ENCODE peak calls at places on chromosomes 11 and 22, in seven cellular contexts. One of them, this sample, is unnamed.

GRCh38 chr22:44455151-44455962 is 42.7 kb downstream of the RTL6 start:
- DNase-seq in Daoy: no peak
- DNase-seq in tibial artery: no peak
- DNase-seq in cerebellum: no peak
- DNase-seq in stimulated activated CD8-positive, alpha-beta memory T cell treated with anti-CD3 and anti-CD28 coated beads, Interleukin-15, amount 100 ng/mL, for 4 hours: no peak
- DNase-seq in progenitor cell of endocrine pancreas: no peak
- DNase-seq in posterior cingulate gyrus: no peak
- DNase-seq in this sample: no peak

GRCh38 chr11:121446752-121447156 is 5.4 kb upstream of the SORL1 start:
- DNase-seq in Daoy: no peak
- DNase-seq in tibial artery: no peak
- DNase-seq in cerebellum: no peak
- DNase-seq in stimulated activated CD8-positive, alpha-beta memory T cell treated with anti-CD3 and anti-CD28 coated beads, Interleukin-15, amount 100 ng/mL, for 4 hours: no peak
- DNase-seq in progenitor cell of endocrine pancreas: no peak
- DNase-seq in posterior cingulate gyrus: no peak
- DNase-seq in this sample: peak; percentile 31

GRCh38 chr11:43567396-43567975 is 113.1 kb upstream of the HSD17B12 start:
- DNase-seq in Daoy: no peak
- DNase-seq in tibial artery: no peak
- DNase-seq in cerebellum: no peak
- DNase-seq in stimulated activated CD8-positive, alpha-beta memory T cell treated with anti-CD3 and anti-CD28 coated beads, Interleukin-15, amount 100 ng/mL, for 4 hours: no peak
- DNase-seq in progenitor cell of endocrine pancreas: no peak
- DNase-seq in posterior cingulate gyrus: no peak
- DNase-seq in this sample: peak; percentile 67

GRCh38 chr11:2587132-2587930 is 112.5 kb downstream of the KCNQ1OT1 start:
- DNase-seq in Daoy: no peak
- DNase-seq in tibial artery: peak; percentile 53
- DNase-seq in cerebellum: no peak
- DNase-seq in stimulated activated CD8-positive, alpha-beta memory T cell treated with anti-CD3 and anti-CD28 coated beads, Interleukin-15, amount 100 ng/mL, for 4 hours: no peak
- DNase-seq in progenitor cell of endocrine pancreas: peak; percentile 8
- DNase-seq in posterior cingulate gyrus: peak; percentile 6
- DNase-seq in this sample: peak; percentile 10

GRCh38 chr11:96145163-96145585 is 197.8 kb downstream of the MAML2 start:
- DNase-seq in Daoy: no peak
- DNase-seq in tibial artery: no peak
- DNase-seq in cerebellum: no peak
- DNase-seq in stimulated activated CD8-positive, alpha-beta memory T cell treated with anti-CD3 and anti-CD28 coated beads, Interleukin-15, amount 100 ng/mL, for 4 hours: no peak
- DNase-seq in progenitor cell of endocrine pancreas: no peak
- DNase-seq in posterior cingulate gyrus: no peak
- DNase-seq in this sample: no peak

GRCh38 chr11:130909650-130910049 is 6.6 kb downstream of the SNX19 start:
- DNase-seq in Daoy: peak; percentile 19
- DNase-seq in tibial artery: no peak
- DNase-seq in cerebellum: no peak
- DNase-seq in stimulated activated CD8-positive, alpha-beta memory T cell treated with anti-CD3 and anti-CD28 coated beads, Interleukin-15, amount 100 ng/mL, for 4 hours: no peak
- DNase-seq in progenitor cell of endocrine pancreas: no peak
- DNase-seq in posterior cingulate gyrus: no peak
- DNase-seq in this sample: no peak

GRCh38 chr11:40186401-40187091 is 1272.9 kb downstream of the LRRC4C start:
- DNase-seq in Daoy: no peak
- DNase-seq in tibial artery: no peak
- DNase-seq in cerebellum: peak; percentile 10
- DNase-seq in stimulated activated CD8-positive, alpha-beta memory T cell treated with anti-CD3 and anti-CD28 coated beads, Interleukin-15, amount 100 ng/mL, for 4 hours: no peak
- DNase-seq in progenitor cell of endocrine pancreas: no peak
- DNase-seq in posterior cingulate gyrus: peak; percentile 38
- DNase-seq in this sample: no peak

GRCh38 chr11:3840870-3841425 is at the start of gene RHOG:
- DNase-seq in Daoy: peak; percentile 90
- DNase-seq in tibial artery: peak; percentile 91
- DNase-seq in cerebellum: peak; percentile 88
- DNase-seq in stimulated activated CD8-positive, alpha-beta memory T cell treated with anti-CD3 and anti-CD28 coated beads, Interleukin-15, amount 100 ng/mL, for 4 hours: peak; percentile 93
- DNase-seq in progenitor cell of endocrine pancreas: peak; percentile 52
- DNase-seq in posterior cingulate gyrus: peak; percentile 61
- DNase-seq in this sample: peak; percentile 90

GRCh38 chr22:22593250-22593649 is 34.2 kb upstream of the PRAME start:
- DNase-seq in Daoy: no peak
- DNase-seq in tibial artery: no peak
- DNase-seq in cerebellum: no peak
- DNase-seq in stimulated activated CD8-positive, alpha-beta memory T cell treated with anti-CD3 and anti-CD28 coated beads, Interleukin-15, amount 100 ng/mL, for 4 hours: no peak
- DNase-seq in progenitor cell of endocrine pancreas: no peak
- DNase-seq in posterior cingulate gyrus: no peak
- DNase-seq in this sample: no peak

GRCh38 chr11:64410396-64410718 is 51.4 kb downstream of the RPS6KA4 start:
- DNase-seq in Daoy: no peak
- DNase-seq in tibial artery: no peak
- DNase-seq in cerebellum: no peak
- DNase-seq in stimulated activated CD8-positive, alpha-beta memory T cell treated with anti-CD3 and anti-CD28 coated beads, Interleukin-15, amount 100 ng/mL, for 4 hours: no peak
- DNase-seq in progenitor cell of endocrine pancreas: no peak
- DNase-seq in posterior cingulate gyrus: no peak
- DNase-seq in this sample: no peak

GRCh38 chr22:47190957-47191323 is 428.5 kb downstream of the TBC1D22A start:
- DNase-seq in Daoy: no peak
- DNase-seq in tibial artery: no peak
- DNase-seq in cerebellum: no peak
- DNase-seq in stimulated activated CD8-positive, alpha-beta memory T cell treated with anti-CD3 and anti-CD28 coated beads, Interleukin-15, amount 100 ng/mL, for 4 hours: no peak
- DNase-seq in progenitor cell of endocrine pancreas: no peak
- DNase-seq in posterior cingulate gyrus: no peak
- DNase-seq in this sample: no peak

GRCh38 chr11:118938491-118939411 is 13.0 kb upstream of the BCL9L start:
- DNase-seq in Daoy: peak; percentile 78
- DNase-seq in tibial artery: no peak
- DNase-seq in cerebellum: no peak
- DNase-seq in stimulated activated CD8-positive, alpha-beta memory T cell treated with anti-CD3 and anti-CD28 coated beads, Interleukin-15, amount 100 ng/mL, for 4 hours: no peak
- DNase-seq in progenitor cell of endocrine pancreas: no peak
- DNase-seq in posterior cingulate gyrus: no peak
- DNase-seq in this sample: no peak

GRCh38 chr22:48835857-48836672 is 991.6 kb downstream of the BRD1 start:
- DNase-seq in Daoy: no peak
- DNase-seq in tibial artery: no peak
- DNase-seq in cerebellum: no peak
- DNase-seq in stimulated activated CD8-positive, alpha-beta memory T cell treated with anti-CD3 and anti-CD28 coated beads, Interleukin-15, amount 100 ng/mL, for 4 hours: no peak
- DNase-seq in progenitor cell of endocrine pancreas: no peak
- DNase-seq in posterior cingulate gyrus: no peak
- DNase-seq in this sample: no peak

GRCh38 chr22:30253205-30253852 is 6.8 kb upstream of the LIF start:
- DNase-seq in Daoy: peak; percentile 97
- DNase-seq in tibial artery: peak; percentile 84
- DNase-seq in cerebellum: no peak
- DNase-seq in stimulated activated CD8-positive, alpha-beta memory T cell treated with anti-CD3 and anti-CD28 coated beads, Interleukin-15, amount 100 ng/mL, for 4 hours: no peak
- DNase-seq in progenitor cell of endocrine pancreas: no peak
- DNase-seq in posterior cingulate gyrus: peak; percentile 39
- DNase-seq in this sample: no peak

GRCh38 chr11:111101836-111102235 is 143.7 kb upstream of the POU2AF2 start:
- DNase-seq in Daoy: no peak
- DNase-seq in tibial artery: no peak
- DNase-seq in cerebellum: no peak
- DNase-seq in stimulated activated CD8-positive, alpha-beta memory T cell treated with anti-CD3 and anti-CD28 coated beads, Interleukin-15, amount 100 ng/mL, for 4 hours: no peak
- DNase-seq in progenitor cell of endocrine pancreas: no peak
- DNase-seq in posterior cingulate gyrus: no peak
- DNase-seq in this sample: no peak

GRCh38 chr11:43393765-43394355 is 35.1 kb downstream of the TTC17 start:
- DNase-seq in Daoy: no peak
- DNase-seq in tibial artery: no peak
- DNase-seq in cerebellum: peak; percentile 32
- DNase-seq in stimulated activated CD8-positive, alpha-beta memory T cell treated with anti-CD3 and anti-CD28 coated beads, Interleukin-15, amount 100 ng/mL, for 4 hours: no peak
- DNase-seq in progenitor cell of endocrine pancreas: no peak
- DNase-seq in posterior cingulate gyrus: no peak
- DNase-seq in this sample: no peak

GRCh38 chr11:61474234-61474633 is 34.3 kb upstream of the LRRC10B start:
- DNase-seq in Daoy: no peak
- DNase-seq in tibial artery: no peak
- DNase-seq in cerebellum: no peak
- DNase-seq in stimulated activated CD8-positive, alpha-beta memory T cell treated with anti-CD3 and anti-CD28 coated beads, Interleukin-15, amount 100 ng/mL, for 4 hours: no peak
- DNase-seq in progenitor cell of endocrine pancreas: no peak
- DNase-seq in posterior cingulate gyrus: no peak
- DNase-seq in this sample: no peak

GRCh38 chr11:1943977-1944376 is 3.2 kb upstream of the MRPL23 start:
- DNase-seq in Daoy: peak; percentile 55
- DNase-seq in tibial artery: peak; percentile 53
- DNase-seq in cerebellum: no peak
- DNase-seq in stimulated activated CD8-positive, alpha-beta memory T cell treated with anti-CD3 and anti-CD28 coated beads, Interleukin-15, amount 100 ng/mL, for 4 hours: no peak
- DNase-seq in progenitor cell of endocrine pancreas: no peak
- DNase-seq in posterior cingulate gyrus: no peak
- DNase-seq in this sample: no peak

GRCh38 chr11:10529279-10529678 is 11.7 kb downstream of the RNF141 start:
- DNase-seq in Daoy: no peak
- DNase-seq in tibial artery: no peak
- DNase-seq in cerebellum: no peak
- DNase-seq in stimulated activated CD8-positive, alpha-beta memory T cell treated with anti-CD3 and anti-CD28 coated beads, Interleukin-15, amount 100 ng/mL, for 4 hours: no peak
- DNase-seq in progenitor cell of endocrine pancreas: no peak
- DNase-seq in posterior cingulate gyrus: no peak
- DNase-seq in this sample: no peak

GRCh38 chr11:121482231-121483129 is 29.7 kb upstream of the SORL1-AS1 start:
- DNase-seq in Daoy: peak; percentile 47
- DNase-seq in tibial artery: no peak
- DNase-seq in cerebellum: no peak
- DNase-seq in stimulated activated CD8-positive, alpha-beta memory T cell treated with anti-CD3 and anti-CD28 coated beads, Interleukin-15, amount 100 ng/mL, for 4 hours: no peak
- DNase-seq in progenitor cell of endocrine pancreas: no peak
- DNase-seq in posterior cingulate gyrus: no peak
- DNase-seq in this sample: peak; percentile 51

GRCh38 chr11:74611369-74611861 is 19.0 kb downstream of the POLD3 start:
- DNase-seq in Daoy: peak; percentile 19
- DNase-seq in tibial artery: no peak
- DNase-seq in cerebellum: peak; percentile 5
- DNase-seq in stimulated activated CD8-positive, alpha-beta memory T cell treated with anti-CD3 and anti-CD28 coated beads, Interleukin-15, amount 100 ng/mL, for 4 hours: no peak
- DNase-seq in progenitor cell of endocrine pancreas: no peak
- DNase-seq in posterior cingulate gyrus: no peak
- DNase-seq in this sample: peak; percentile 31

GRCh38 chr22:19765477-19766234 is 5.1 kb downstream of the TBX1 start:
- DNase-seq in Daoy: no peak
- DNase-seq in tibial artery: no peak
- DNase-seq in cerebellum: no peak
- DNase-seq in stimulated activated CD8-positive, alpha-beta memory T cell treated with anti-CD3 and anti-CD28 coated beads, Interleukin-15, amount 100 ng/mL, for 4 hours: no peak
- DNase-seq in progenitor cell of endocrine pancreas: no peak
- DNase-seq in posterior cingulate gyrus: no peak
- DNase-seq in this sample: no peak

GRCh38 chr22:49765091-49765771 is 62.4 kb downstream of the BRD1 start:
- DNase-seq in Daoy: no peak
- DNase-seq in tibial artery: peak; percentile 59
- DNase-seq in cerebellum: no peak
- DNase-seq in stimulated activated CD8-positive, alpha-beta memory T cell treated with anti-CD3 and anti-CD28 coated beads, Interleukin-15, amount 100 ng/mL, for 4 hours: no peak
- DNase-seq in progenitor cell of endocrine pancreas: peak; percentile 7
- DNase-seq in posterior cingulate gyrus: no peak
- DNase-seq in this sample: no peak

GRCh38 chr22:37503183-37503683 is 16.0 kb downstream of the CARD10 start:
- DNase-seq in Daoy: no peak
- DNase-seq in tibial artery: no peak
- DNase-seq in cerebellum: no peak
- DNase-seq in stimulated activated CD8-positive, alpha-beta memory T cell treated with anti-CD3 and anti-CD28 coated beads, Interleukin-15, amount 100 ng/mL, for 4 hours: no peak
- DNase-seq in progenitor cell of endocrine pancreas: no peak
- DNase-seq in posterior cingulate gyrus: no peak
- DNase-seq in this sample: no peak

This sample was measured in GM10248.